ENCODE peak calls at places on chromosomes 13 and 19, in nine cellular contexts. B is right atrium auricular region, U is K562, K is breast epithelium, G is IMR-90, I is GM12878, F is ascending aorta, A is heart right ventricle, P is aorta. R is an unnamed sample.

GRCh38 chr13:30354481-30355404 is 47.4 kb upstream of the KATNAL1 start:
- DNase-seq in B (no peak), G (no peak), P (no peak), F (no peak), I (no peak), A (no peak), U (no peak), K (no peak), R (no peak)

GRCh38 chr13:33111414-33112110 is 95.3 kb downstream of the KL start:
- DNase-seq in U (no peak), G (peak; percentile 61), F (no peak), K (peak; percentile 35), A (peak; percentile 37), B (no peak), I (no peak), P (no peak), R (no peak)

GRCh38 chr13:30824651-30825050 is 81.4 kb upstream of the MEDAG start:
- DNase-seq in F (no peak), I (no peak), K (no peak), A (no peak), G (no peak), B (no peak), P (no peak), U (no peak), R (no peak)

GRCh38 chr19:52198678-52199077 is 8.8 kb downstream of the PPP2R1A start:
- DNase-seq in A (no peak), G (no peak), K (no peak), P (no peak), U (no peak), F (no peak), B (no peak), I (no peak), R (no peak)

GRCh38 chr19:32878988-32879387 is 9.4 kb upstream of the SLC7A9 start:
- DNase-seq in P (no peak), U (no peak), G (no peak), F (no peak), K (peak; percentile 13), A (no peak), B (no peak), I (no peak), R (no peak)

GRCh38 chr13:62908321-62908720 is 1492.7 kb upstream of the PCDH20 start:
- DNase-seq in I (no peak), K (no peak), F (no peak), P (no peak), A (no peak), U (no peak), G (no peak), B (no peak), R (no peak)

GRCh38 chr13:110017379-110017778 is 231.0 kb upstream of the IRS2 start:
- DNase-seq in B (no peak), G (peak; percentile 95), K (peak; percentile 70), U (no peak), A (no peak), P (no peak), F (no peak), I (no peak), R (no peak)

GRCh38 chr19:9872618-9873242 is 37.6 kb downstream of the PIN1 start:
- DNase-seq in G (no peak), P (no peak), U (no peak), B (no peak), F (no peak), K (no peak), I (no peak), A (no peak), R (no peak)

GRCh38 chr13:74132768-74133656 is 1.2 kb downstream of the KLF12 start:
- DNase-seq in K (no peak), A (peak; percentile 37), P (peak; percentile 78), F (peak; percentile 67), G (peak; percentile 50), B (peak; percentile 61), I (no peak), U (no peak), R (peak; percentile 60)

GRCh38 chr13:108494991-108495661 is 134.3 kb upstream of the MYO16 start:
- DNase-seq in P (no peak), I (no peak), K (no peak), G (no peak), U (no peak), A (no peak), F (no peak), B (no peak), R (no peak)

GRCh38 chr13:71290963-71291937 is 575.8 kb downstream of the DACH1 start:
- DNase-seq in A (peak; percentile 55), I (peak; percentile 71), B (no peak), G (peak; percentile 1), F (peak; percentile 66), K (no peak), P (no peak), U (no peak), R (no peak)

DNA sequence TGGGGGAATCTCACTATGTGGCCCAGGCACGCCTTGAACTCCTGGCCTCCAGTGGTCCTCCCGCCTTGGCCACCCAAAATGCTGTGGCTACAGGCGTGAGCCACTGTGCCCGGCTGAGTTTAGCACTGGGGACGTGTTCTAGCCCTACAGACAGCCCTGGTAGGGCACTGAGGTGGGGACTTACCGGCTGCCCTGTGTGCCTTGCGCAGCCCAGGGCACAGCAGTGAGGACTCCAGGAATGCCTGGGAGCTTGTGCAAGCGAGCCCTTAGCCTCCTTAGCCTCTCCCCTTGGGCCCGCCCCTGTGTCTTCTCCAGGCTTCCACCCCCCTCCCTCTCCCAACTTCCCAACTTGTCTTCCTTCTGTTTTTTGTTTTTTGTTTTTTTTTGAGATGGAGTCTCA is 21.0 kb downstream of the CCNE1 start:
- DNase-seq in F (no peak), I (no peak), K (no peak), B (no peak), G (no peak), U (no peak), A (no peak), P (peak; percentile 36), R (no peak)
- H3K27me3 ChIP-seq in F (no peaks in the 10 kb centered on the region), I (no peaks in the 10 kb centered on the region), K (peaks cover 15% of the 10 kb centered on the region), B (no peaks in the 10 kb centered on the region), G (peaks cover 2% of the 10 kb centered on the region), U (peaks cover 41% of the 10 kb centered on the region), A (no peaks in the 10 kb centered on the region), P (no peaks in the 10 kb centered on the region), R (no peaks in the 10 kb centered on the region)

GRCh38 chr13:81148822-81149221 is 807.9 kb upstream of the SPRY2 start:
- DNase-seq in G (no peak), K (no peak), F (no peak), P (no peak), B (no peak), U (no peak), A (no peak), I (no peak), R (no peak)
- H3K27me3 ChIP-seq in G (no peaks in the 10 kb centered on the region), K (no peaks in the 10 kb centered on the region), F (no peaks in the 10 kb centered on the region), P (no peaks in the 10 kb centered on the region), B (no peaks in the 10 kb centered on the region), U (no peaks in the 10 kb centered on the region), A (no peaks in the 10 kb centered on the region), I (no peaks in the 10 kb centered on the region), R (no peaks in the 10 kb centered on the region)

GRCh38 chr13:28819748-28820098 is 416 bp upstream of the MTUS2 start:
- DNase-seq in B (no peak), K (no peak), P (peak; percentile 92), G (peak; percentile 32), A (peak; percentile 44), U (peak; percentile 76), F (peak; percentile 76), I (no peak), R (no peak)

GRCh38 chr13:28819046-28819747 is 942 bp upstream of the MTUS2 start:
- DNase-seq in G (peak; percentile 12), K (no peak), B (no peak), P (no peak), F (no peak), I (no peak), A (no peak), U (peak; percentile 10), R (no peak)

GRCh38 chr13:28822801-28823200 is 2.7 kb downstream of the MTUS2 start:
- DNase-seq in G (no peak), U (no peak), A (no peak), B (no peak), I (no peak), K (no peak), F (no peak), P (no peak), R (no peak)

GRCh38 chr13:28820099-28821051 is at the start of gene MTUS2:
- DNase-seq in F (no peak), I (no peak), B (no peak), A (no peak), U (peak; percentile 68), P (no peak), G (no peak), K (no peak), R (no peak)

GRCh38 chr13:28822161-28822560 is 2.0 kb downstream of the MTUS2 start:
- DNase-seq in G (no peak), I (no peak), U (no peak), P (no peak), K (no peak), F (no peak), A (no peak), B (no peak), R (no peak)
- H3K27me3 ChIP-seq in G (peaks cover 36% of the 10 kb centered on the region), I (peaks cover 3% of the 10 kb centered on the region), U (no peaks in the 10 kb centered on the region), P (no peaks in the 10 kb centered on the region), K (peaks cover 30% of the 10 kb centered on the region), F (no peaks in the 10 kb centered on the region), A (peaks cover 17% of the 10 kb centered on the region), B (no peaks in the 10 kb centered on the region), R (peaks cover 19% of the 10 kb centered on the region)

DNA sequence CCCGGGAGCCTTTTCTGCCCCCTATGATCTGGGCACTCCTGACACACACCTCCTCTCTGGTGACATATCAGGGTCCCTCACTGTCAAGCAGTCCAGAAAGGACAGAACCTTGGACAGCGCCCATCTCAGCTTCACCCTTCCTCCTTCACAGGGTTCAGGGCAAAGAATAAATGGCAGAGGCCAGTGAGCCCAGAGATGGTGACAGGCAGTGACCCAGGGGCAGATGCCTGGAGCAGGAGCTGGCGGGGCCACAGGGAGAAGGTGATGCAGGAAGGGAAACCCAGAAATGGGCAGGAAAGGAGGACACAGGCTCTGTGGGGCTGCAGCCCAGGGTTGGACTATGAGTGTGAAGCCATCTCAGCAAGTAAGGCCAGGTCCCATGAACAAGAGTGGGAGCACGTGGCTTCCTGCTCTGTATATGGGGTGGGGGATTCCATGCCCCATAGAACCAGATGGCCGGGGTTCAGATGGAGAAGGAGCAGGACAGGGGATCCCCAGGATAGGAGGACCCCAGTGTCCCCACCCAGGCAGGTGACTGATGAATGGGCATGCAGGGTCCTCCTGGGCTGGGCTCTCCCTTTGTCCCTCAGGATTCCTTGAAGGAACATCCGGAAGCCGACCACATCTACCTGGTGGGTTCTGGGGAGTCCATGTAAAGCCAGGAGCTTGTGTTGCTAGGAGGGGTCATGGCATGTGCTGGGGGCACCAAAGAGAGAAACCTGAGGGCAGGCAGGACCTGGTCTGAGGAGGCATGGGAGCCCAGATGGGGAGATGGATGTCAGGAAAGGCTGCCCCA is 8.5 kb upstream of the CEACAM7 start:
- DNase-seq in U (no peak), P (peak; percentile 50), F (peak; percentile 21), G (no peak), B (no peak), A (no peak), I (no peak), K (no peak), R (no peak)
- H3K27me3 ChIP-seq in U (no peaks in the 10 kb centered on the region), P (no peaks in the 10 kb centered on the region), F (no peaks in the 10 kb centered on the region), G (no peaks in the 10 kb centered on the region), B (no peaks in the 10 kb centered on the region), A (no peaks in the 10 kb centered on the region), I (no peaks in the 10 kb centered on the region), K (peaks cover 39% of the 10 kb centered on the region), R (no peaks in the 10 kb centered on the region)

R was measured in psoas muscle.